ENCODE peak calls at places on chromosomes 5 and 9, in six cellular contexts. V, L, W, O, P and D are unnamed samples.

GRCh38 chr5:55892479-55892878 is 41.3 kb downstream of the IL31RA start:
- DNase-seq in V (no peak), L (no peak), W (no peak), O (no peak), P (no peak), D (no peak)

GRCh38 chr5:14644623-14645237 is 19.8 kb upstream of the OTULIN start:
- DNase-seq in V (no peak), L (no peak), W (no peak), O (peak), P (no peak), D (no peak)

GRCh38 chr5:179143446-179143845 is 83.3 kb downstream of the ZNF354C start:
- DNase-seq in V (no peak), L (peak), W (no peak), O (peak), P (peak), D (no peak)

GRCh38 chr9:138119202-138120027 is 241.8 kb downstream of the CACNA1B start:
- DNase-seq in V (peak), L (no peak), W (no peak), O (no peak), P (no peak), D (no peak)

GRCh38 chr9:70402213-70402612 is 12.2 kb downstream of the KLF9 start:
- DNase-seq in V (no peak), L (no peak), W (no peak), O (no peak), P (no peak), D (no peak)

GRCh38 chr9:137411670-137412380 is 11.1 kb downstream of the EXD3 start:
- DNase-seq in V (peak), L (no peak), W (no peak), O (no peak), P (peak), D (no peak)

GRCh38 chr5:33936381-33937016 is at the start of gene RXFP3:
- DNase-seq in V (peak), L (peak), W (no peak), O (peak), P (peak), D (no peak)

GRCh38 chr5:66643383-66643782 is 47.2 kb downstream of the MAST4 start:
- DNase-seq in V (no peak), L (no peak), W (no peak), O (no peak), P (peak), D (no peak)

GRCh38 chr5:168528521-168529360 is at the start of gene FBLL1:
- DNase-seq in V (no peak), L (peak), W (no peak), O (peak), P (peak), D (no peak)

GRCh38 chr9:21677387-21677786 is 125.0 kb upstream of the MTAP start:
- DNase-seq in V (no peak), L (no peak), W (no peak), O (no peak), P (no peak), D (no peak)

GRCh38 chr5:16090270-16090669 is 89.3 kb downstream of the MARCHF11 start:
- DNase-seq in V (no peak), L (no peak), W (no peak), O (peak), P (no peak), D (no peak)

GRCh38 chr5:176812269-176813259 is 2.2 kb downstream of the UNC5A start:
- DNase-seq in V (no peak), L (peak), W (no peak), O (peak), P (no peak), D (no peak)

GRCh38 chr5:75992677-75993582 is 90.3 kb upstream of the SV2C start:
- DNase-seq in V (no peak), L (no peak), W (no peak), O (no peak), P (no peak), D (no peak)

GRCh38 chr5:147576646-147577535 is 67.0 kb upstream of the DPYSL3 start:
- DNase-seq in V (no peak), L (peak), W (peak), O (peak), P (peak), D (no peak)

GRCh38 chr9:71767421-71768321 is 642 bp downstream of the CEMIP2 start:
- DNase-seq in V (peak), L (peak), W (no peak), O (peak), P (peak), D (peak)

GRCh38 chr9:69975681-69976080 is 68.0 kb upstream of the MAMDC2 start:
- DNase-seq in V (no peak), L (no peak), W (no peak), O (no peak), P (no peak), D (no peak)

GRCh38 chr9:70261131-70261870 is 2.5 kb downstream of the SMC5 start:
- DNase-seq in V (no peak), L (no peak), W (no peak), O (no peak), P (peak), D (no peak)

DNA sequence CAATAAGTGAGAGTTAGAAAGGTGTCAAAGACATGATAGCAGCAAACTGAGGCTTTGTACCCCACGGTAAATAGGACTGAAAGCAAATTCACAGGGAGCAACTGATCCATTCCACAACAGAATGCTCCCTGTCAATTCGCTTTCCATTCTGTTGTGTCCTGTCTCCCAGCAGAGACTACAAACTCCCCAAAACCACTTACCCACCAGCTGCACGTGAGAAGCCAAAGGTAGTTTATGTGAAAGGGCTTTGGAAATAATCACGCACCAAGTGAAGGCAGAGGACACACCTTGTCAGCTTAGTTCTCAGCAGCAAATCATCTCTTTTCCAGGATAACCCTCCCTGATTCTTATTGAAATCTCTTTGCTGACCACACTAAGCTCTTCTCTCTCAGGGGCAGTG is 46.6 kb upstream of the IL17B start:
- DNase-seq in V (no peak), L (no peak), W (no peak), O (no peak), P (no peak), D (no peak)
- H3K27ac ChIP-seq in V (peak), L (peak), W (no peak), O (no peak), P (peak), D (peak)

DNA sequence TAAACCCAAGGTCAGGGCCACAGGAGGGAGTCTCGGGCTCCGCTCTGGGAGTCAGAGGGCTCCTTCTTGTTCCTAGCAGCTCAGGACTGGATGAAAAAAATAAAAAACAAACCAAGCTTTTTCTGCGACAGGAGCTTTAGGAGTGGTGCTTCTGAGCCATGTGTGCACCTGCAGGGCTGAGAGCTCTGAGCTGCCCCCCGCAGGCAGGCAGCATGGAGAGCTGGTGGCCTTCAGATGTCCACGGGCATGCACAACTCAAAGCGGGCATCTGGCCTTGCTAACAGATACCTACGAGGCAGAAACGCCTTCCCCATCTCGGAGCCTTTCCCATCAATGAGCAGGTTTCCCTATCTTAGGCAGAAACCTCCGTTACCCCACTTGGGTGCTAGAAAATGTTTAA is 28.5 kb downstream of the DBH start:
- DNase-seq in V (no peak), L (no peak), W (no peak), O (no peak), P (no peak), D (no peak)
- TF ChIP-seq CTCF in V (no peak), L (no peak), W (no peak), O (no peak), P (peak), D (no peak)

DNA sequence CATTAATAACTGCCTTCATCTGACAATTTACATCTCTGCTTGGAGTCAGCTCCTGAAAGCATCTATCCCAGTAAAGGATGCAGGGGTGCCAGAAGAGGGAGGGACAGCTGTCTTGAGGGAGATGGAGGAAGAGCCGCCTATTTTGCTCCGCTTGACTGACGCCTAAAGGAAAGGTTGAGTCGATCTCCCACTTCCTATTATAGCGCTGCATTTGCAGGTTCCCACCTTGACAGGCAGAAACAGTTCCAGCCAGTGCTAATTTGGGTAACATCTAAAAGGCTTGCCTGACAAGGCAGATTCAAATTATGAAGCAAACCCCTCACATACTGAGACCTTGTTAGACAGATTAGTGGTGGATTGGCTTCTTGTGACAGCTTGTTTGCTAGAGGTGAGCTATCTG is 374.7 kb downstream of the SPATA31D1 start:
- DNase-seq in V (no peak), L (no peak), W (no peak), O (no peak), P (no peak), D (no peak)
- H3K4me3 ChIP-seq in V (no peak), L (no peak), W (no peak), O (no peak), P (no peak), D (no peak)

DNA sequence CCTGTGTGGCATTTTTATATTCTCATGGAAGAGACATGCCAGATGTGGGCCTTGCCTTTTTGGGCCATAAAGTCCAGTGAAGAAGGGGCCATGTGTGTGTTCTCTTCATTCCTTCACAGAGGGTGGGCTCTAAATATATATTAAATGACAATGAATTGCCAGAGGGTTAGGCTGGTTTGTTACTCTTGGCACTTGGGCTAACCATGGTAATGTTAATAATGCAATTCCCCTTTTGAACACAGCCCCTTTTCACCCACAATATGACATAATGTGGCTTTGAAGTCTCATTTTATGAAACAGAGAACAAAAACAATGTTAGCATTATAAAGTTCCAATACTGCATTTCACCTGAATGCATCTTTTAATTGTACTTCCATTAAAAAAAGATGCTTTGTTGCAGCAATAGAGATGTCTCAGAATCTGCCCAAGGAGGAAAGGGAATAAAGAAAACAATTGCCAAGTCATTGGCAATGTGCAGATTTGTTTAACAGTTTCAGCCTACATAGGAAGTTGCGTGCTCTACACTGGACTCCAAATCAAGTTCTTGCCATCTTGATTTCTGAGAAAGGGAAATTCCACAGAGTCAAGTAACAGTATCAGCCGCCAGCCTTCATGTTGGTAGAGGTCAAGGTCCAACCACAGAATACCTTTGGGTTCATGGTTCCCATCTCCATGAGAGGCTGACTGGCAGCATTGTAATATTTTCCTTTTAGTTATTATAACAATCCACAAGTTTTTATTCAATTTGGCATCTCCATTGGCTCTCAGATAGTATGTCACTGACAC is 141.9 kb downstream of the SLC12A2 start:
- DNase-seq in V (no peak), L (no peak), W (no peak), O (no peak), P (no peak), D (no peak)
- H3K27ac ChIP-seq in V (no peak), L (no peak), W (no peak), O (no peak), P (no peak), D (no peak)

GRCh38 chr5:1815881-1816292 is 14.7 kb downstream of the NDUFS6 start:
- DNase-seq in V (peak), L (no peak), W (no peak), O (no peak), P (no peak), D (peak)

GRCh38 chr5:1815071-1815786 is 14.0 kb downstream of the NDUFS6 start:
- DNase-seq in V (peak), L (no peak), W (no peak), O (no peak), P (no peak), D (no peak)

GRCh38 chr5:1818784-1819183 is 17.6 kb downstream of the NDUFS6 start:
- DNase-seq in V (no peak), L (no peak), W (no peak), O (no peak), P (no peak), D (no peak)

GRCh38 chr5:1819458-1819857 is 18.3 kb downstream of the NDUFS6 start:
- DNase-seq in V (no peak), L (no peak), W (no peak), O (no peak), P (no peak), D (no peak)

DNA sequence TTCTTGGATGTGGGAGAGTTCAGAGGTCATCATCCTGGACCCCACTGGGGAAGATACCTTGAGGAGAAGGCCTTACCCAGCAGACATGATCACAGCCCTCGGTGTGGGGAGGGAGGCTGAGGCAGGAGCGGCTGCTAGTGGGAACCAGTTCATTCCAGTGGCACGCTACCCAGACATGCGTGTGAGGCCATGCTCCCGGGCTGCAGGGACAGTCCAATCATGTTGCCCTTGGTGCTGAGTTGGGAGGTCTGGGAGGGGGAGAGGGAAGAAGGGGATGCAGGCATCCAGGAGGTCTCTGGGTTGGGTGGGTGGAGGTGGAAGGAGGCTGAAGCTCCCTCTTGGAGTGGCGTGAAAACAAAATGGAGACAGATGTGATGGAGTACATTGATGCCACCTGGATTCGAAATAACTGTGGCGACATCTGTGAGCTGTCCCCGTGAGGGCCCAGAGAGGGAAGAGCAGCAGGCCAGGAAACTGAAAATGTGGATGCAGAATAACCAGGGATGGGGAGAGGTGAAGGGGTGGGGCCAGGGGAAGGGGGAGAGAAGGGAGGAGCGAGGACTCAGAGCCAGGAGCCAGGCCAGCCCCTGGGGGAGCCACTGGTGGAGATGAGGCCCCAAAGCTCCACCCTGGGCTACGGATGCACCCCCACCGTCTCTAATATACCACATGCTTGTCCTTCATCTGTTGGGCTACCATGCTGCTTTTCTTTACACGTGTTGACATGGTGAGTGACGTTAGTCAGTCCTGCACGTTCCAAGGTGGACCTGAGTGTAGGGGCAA is 16.2 kb downstream of the NDUFS6 start:
- DNase-seq in V (peak), L (no peak), W (no peak), O (no peak), P (no peak), D (peak)
- TF ChIP-seq CTCF in V (no peak), L (no peak), W (no peak), O (no peak), P (no peak), D (no peak)

DNA sequence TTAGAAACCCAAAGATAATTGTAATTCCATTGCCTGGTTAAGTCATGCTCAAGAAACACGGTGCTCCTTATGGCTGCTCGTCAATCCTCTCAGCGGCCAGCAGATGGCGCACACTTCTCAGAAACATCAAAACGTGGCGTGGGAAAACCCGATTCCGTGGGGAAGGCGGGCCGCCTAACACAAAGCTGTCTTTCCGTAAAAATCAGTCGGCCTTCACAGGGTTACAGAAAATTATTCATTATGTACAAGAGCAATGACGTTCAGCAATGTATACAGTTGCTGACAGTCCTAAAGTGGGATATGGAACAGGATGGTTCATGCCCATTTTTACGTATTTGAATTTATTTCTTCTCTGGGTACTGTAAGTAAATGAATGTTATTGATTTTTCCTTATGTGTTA is 83.5 kb downstream of the PDE4D start:
- DNase-seq in V (peak), L (peak), W (peak), O (peak), P (peak), D (no peak)
- H3K4me3 ChIP-seq in V (no peak), L (no peak), W (no peak), O (peak), P (no peak), D (peak)

DNA sequence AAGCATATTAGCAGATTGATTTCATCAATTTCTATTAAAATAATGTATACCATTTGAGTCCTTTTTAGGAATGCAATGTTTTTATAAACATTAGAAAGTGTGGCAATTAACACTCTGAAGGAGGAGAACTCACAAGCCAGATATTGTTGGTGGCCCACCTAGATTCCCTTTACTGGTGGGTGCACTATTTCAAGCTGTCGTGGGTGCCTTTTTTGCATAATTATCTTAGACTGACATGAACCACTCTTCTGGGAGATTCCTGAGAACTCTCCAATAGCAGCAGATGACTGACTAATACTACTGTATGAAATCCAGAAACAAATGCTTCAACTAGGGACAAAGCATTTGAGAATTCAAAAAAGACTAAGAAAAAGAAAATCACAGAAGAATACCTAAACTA is 526.0 kb downstream of the CDH18 start:
- DNase-seq in V (no peak), L (no peak), W (no peak), O (no peak), P (no peak), D (no peak)
- H3K27ac ChIP-seq in V (no peak), L (no peak), W (no peak), O (no peak), P (no peak), D (no peak)

DNA sequence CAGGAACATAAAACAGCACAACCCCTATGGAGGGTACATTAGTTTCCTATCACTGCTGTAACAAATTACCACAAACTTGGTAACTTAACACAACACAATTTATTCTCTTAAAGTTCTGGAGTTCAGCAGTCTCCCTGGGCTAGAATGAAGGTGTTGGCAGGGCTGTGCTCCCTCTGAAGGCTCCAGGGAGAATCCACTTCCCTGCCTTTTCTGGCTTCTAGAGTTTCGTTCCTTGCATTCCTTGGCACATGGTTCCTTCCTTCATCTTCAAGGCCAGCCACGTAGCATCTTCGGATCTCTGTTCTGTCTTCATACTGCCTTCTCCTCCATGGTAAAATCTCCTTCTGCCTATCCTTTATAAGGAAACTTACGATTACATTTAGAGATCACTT is 25.0 kb upstream of the GSN start:
- DNase-seq in V (no peak), L (no peak), W (no peak), O (no peak), P (no peak), D (no peak)
- TF ChIP-seq CTCF in V (no peak), L (no peak), W (no peak), O (no peak), P (no peak), D (no peak)

DNA sequence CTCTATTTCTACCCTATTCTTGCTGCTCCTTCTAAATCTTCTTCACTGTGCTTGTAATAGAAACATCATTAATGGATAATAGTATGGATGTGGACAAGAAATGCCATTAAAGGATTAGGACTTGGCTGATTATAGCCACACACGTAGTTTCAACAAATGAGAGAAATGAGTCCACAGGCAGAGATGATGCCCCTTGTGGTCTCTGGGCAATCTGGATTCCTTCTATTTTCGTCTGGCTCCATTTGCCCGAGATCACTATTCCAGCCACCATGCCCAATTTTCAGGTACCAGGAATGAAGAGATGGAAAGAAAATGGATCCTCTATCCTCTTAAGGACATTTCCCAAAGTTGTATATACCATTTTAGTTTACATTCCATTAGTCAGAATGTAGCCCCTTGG is 13.2 kb downstream of the VLDLR start:
- DNase-seq in V (no peak), L (no peak), W (no peak), O (no peak), P (no peak), D (no peak)
- H3K4me3 ChIP-seq in V (no peak), L (peak), W (no peak), O (no peak), P (no peak), D (no peak)

GRCh38 chr5:98927988-98928801 is 612 bp downstream of the CHD1 start:
- DNase-seq in V (peak), L (peak), W (peak), O (peak), P (peak), D (peak)
- H3K27ac ChIP-seq in V (peak), L (peak), W (peak), O (peak), P (peak), D (peak)